ENCODE peak calls at places on chromosomes 3 and 15, in four cellular contexts. W is IMR-90, Z is AG09319, E is sigmoid colon. V is an unnamed sample.

GRCh38 chr3:51436998-51437639 is 46.0 kb downstream of the RBM15B start:
- DNase-seq in Z (no peak), E (no peak), W (no peak), V (no peak)

GRCh38 chr3:191330309-191330712 is at the start of gene UTS2B:
- DNase-seq in Z (peak), W (peak), E (no peak), V (peak)

GRCh38 chr3:139448104-139448503 is 28.2 kb downstream of the RBP2 start:
- DNase-seq in W (no peak), E (no peak), Z (no peak), V (no peak)

GRCh38 chr3:197468167-197468566 is 87.6 kb downstream of the BDH1 start:
- DNase-seq in E (no peak), W (no peak), Z (no peak), V (no peak)

GRCh38 chr15:21267686-21268395 is 172.5 kb downstream of the POTEB3 start:
- DNase-seq in Z (no peak), E (no peak), W (no peak), V (no peak)

GRCh38 chr15:95868970-95869369 is 461.5 kb upstream of the NR2F2 start:
- DNase-seq in Z (no peak), E (no peak), W (no peak), V (no peak)

GRCh38 chr3:73207946-73208345 is 146.5 kb downstream of the EBLN2 start:
- DNase-seq in W (no peak), Z (no peak), E (no peak), V (no peak)

GRCh38 chr3:36525115-36525711 is 144.9 kb downstream of the STAC start:
- DNase-seq in Z (peak), W (peak), E (no peak), V (peak)

GRCh38 chr15:97978408-97979130 is 18.1 kb downstream of the ARRDC4 start:
- DNase-seq in E (no peak), Z (no peak), W (no peak), V (no peak)

GRCh38 chr15:70605606-70606410 is 157.6 kb downstream of the UACA start:
- DNase-seq in W (peak), E (peak), Z (peak), V (peak)

GRCh38 chr3:124576565-124577493 is 153.4 kb upstream of the UMPS start:
- DNase-seq in Z (no peak), E (no peak), W (no peak), V (no peak)

GRCh38 chr3:109532257-109533216 is 195.2 kb upstream of the DPPA4 start:
- DNase-seq in Z (peak), E (no peak), W (peak), V (peak)
- TF ChIP-seq CTCF in Z (peak), E (no peak), W (peak), V (peak)

GRCh38 chr3:172303941-172304558 is 144.2 kb downstream of the GHSR start:
- DNase-seq in W (no peak), Z (no peak), E (no peak), V (no peak)
- TF ChIP-seq CTCF in W (peak), Z (peak), E (no peak), V (peak)

GRCh38 chr3:55629432-55629831 is 142.3 kb upstream of the WNT5A start:
- DNase-seq in W (peak), Z (no peak), E (no peak), V (peak)

GRCh38 chr3:55630921-55631299 is 143.8 kb upstream of the WNT5A start:
- DNase-seq in Z (no peak), E (no peak), W (no peak), V (no peak)

GRCh38 chr3:55630280-55630920 is 143.3 kb upstream of the WNT5A start:
- DNase-seq in Z (no peak), E (no peak), W (no peak), V (no peak)

GRCh38 chr3:55633333-55633732 is 146.2 kb upstream of the WNT5A start:
- DNase-seq in Z (no peak), E (no peak), W (no peak), V (no peak)

GRCh38 chr3:55631766-55632331 is 144.7 kb upstream of the WNT5A start:
- DNase-seq in E (no peak), Z (no peak), W (no peak), V (no peak)
- TF ChIP-seq CTCF in E (no peak), Z (no peak), W (no peak), V (no peak)

DNA sequence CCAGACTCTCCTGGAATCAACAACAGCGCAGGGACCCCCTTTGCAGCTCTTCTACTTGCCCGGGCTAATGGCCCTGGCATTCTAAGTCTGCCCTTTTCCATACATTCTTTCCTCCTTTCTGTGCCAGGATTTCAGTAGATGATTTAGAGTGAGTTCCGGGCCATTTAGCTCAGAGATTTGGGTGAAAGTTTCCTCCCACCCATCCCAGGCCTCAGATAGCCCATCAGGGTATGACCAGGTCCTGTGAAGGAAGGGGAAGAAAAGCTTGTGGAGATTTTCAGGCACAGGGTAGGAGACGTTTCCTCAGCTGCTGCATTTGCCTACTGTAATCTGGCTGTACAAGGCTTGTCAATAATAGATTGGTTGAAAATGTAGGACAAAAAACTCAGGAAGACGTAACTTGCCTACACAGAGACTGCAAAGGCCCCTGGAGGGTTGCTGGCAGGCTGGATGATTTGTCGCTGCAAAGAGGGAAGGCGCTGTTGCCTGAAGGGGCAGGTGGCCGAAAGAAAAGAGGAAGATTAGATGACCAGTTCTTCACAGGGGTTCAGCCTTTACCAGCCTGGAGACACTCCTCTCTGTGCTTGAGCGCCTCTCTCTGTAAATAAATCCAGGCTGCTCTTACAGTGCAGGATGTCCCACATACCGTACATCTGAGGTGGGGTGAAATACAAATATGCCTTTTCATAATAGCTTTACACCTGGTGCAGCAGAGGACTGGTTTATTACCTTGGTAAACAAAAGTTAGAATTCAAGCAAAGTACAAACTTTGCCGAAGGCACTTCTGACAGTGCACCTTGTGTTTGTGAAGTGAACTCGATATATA is 63.4 kb upstream of the BCL6 start:
- DNase-seq in Z (no peak), E (no peak), W (no peak), V (no peak)
- TF ChIP-seq CTCF in Z (no peak), E (no peak), W (no peak), V (no peak)

GRCh38 chr15:101099183-101099582 is 152.7 kb downstream of the CHSY1 start:
- DNase-seq in Z (no peak), E (no peak), W (no peak), V (no peak)
- TF ChIP-seq CTCF in Z (no peak), E (no peak), W (no peak), V (no peak)

GRCh38 chr15:69380726-69381105 is 33.4 kb upstream of the KIF23 start:
- DNase-seq in E (peak), Z (no peak), W (no peak), V (no peak)
- TF ChIP-seq CTCF in E (no peak), Z (no peak), W (no peak), V (no peak)

DNA sequence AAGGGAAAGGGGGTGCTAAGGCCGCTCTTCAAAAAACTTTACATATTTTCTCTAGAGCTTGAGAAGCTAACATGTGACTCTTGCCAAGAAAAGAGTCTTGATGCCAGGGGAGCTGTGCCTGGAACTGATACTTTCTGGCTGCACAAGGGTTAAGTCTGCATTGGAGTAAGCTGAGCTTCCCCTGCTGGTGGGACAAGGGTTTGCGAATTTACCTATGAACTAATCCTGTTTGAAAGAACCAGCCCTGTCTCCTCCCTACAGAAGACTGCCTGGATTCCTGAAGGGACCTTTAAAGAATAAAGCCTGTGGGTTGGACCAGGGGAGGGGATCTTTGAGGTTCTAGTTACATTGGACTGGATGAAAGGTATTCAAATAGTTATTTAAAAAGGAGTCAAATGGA is 58.3 kb upstream of the EPHA3 start:
- DNase-seq in W (peak), Z (no peak), E (no peak), V (no peak)
- TF ChIP-seq CTCF in W (peak), Z (peak), E (no peak), V (no peak)

GRCh38 chr3:170431054-170431453 is 12.4 kb downstream of the CLDN11 start:
- DNase-seq in E (no peak), Z (no peak), W (no peak), V (no peak)
- TF ChIP-seq CTCF in E (no peak), Z (no peak), W (peak), V (no peak)

V was measured in fibroblast of pulmonary artery.